ENCODE peak calls at places on chromosomes 16 and 17, in four cellular contexts. M, Q, K and I are unnamed samples.

GRCh38 chr17:71055128-71055527 is 885.8 kb downstream of the KCNJ2 start:
- DNase-seq in Q (no peak), M (no peak), K (no peak), I (peak)

GRCh38 chr16:3187798-3188674 is at the start of gene OR1F1:
- DNase-seq in Q (no peak), K (no peak), M (peak), I (no peak)

GRCh38 chr17:59513934-59514841 is 51.2 kb upstream of the DHX40 start:
- DNase-seq in M (peak), Q (peak), K (peak), I (peak)

GRCh38 chr17:32157225-32157624 is 14.9 kb downstream of the RHOT1 start:
- DNase-seq in Q (no peak), K (no peak), M (no peak), I (no peak)

GRCh38 chr17:40382251-40382650 is 17.7 kb upstream of the GJD3 start:
- DNase-seq in Q (no peak), M (no peak), K (no peak), I (no peak)

GRCh38 chr16:51144203-51144602 is 6.9 kb downstream of the SALL1 start:
- DNase-seq in M (no peak), Q (no peak), K (no peak), I (no peak)

GRCh38 chr17:61618950-61619349 is 27.9 kb upstream of the NACA2 start:
- DNase-seq in M (no peak), K (no peak), Q (no peak), I (no peak)

GRCh38 chr16:82379601-82380000 is 209.6 kb upstream of the MPHOSPH6 start:
- DNase-seq in K (no peak), Q (no peak), M (no peak), I (no peak)

GRCh38 chr16:559411-560207 is 585 bp upstream of the PRR35 start:
- DNase-seq in M (no peak), K (no peak), Q (no peak), I (no peak)

GRCh38 chr17:75909051-75909811 is 4.5 kb upstream of the MRPL38 start:
- DNase-seq in Q (no peak), M (peak), K (no peak), I (peak)

GRCh38 chr17:7317161-7317803 is 2.1 kb upstream of the GPS2 start:
- DNase-seq in M (no peak), K (no peak), Q (no peak), I (no peak)
- H3K27ac ChIP-seq in M (no peak), K (no peak), Q (no peak), I (no peak)

GRCh38 chr16:58730724-58731370 is 3.3 kb downstream of the GOT2 start:
- DNase-seq in M (no peak), Q (no peak), K (no peak), I (no peak)

GRCh38 chr16:58733671-58734458 is at the start of gene GOT2:
- DNase-seq in Q (peak), M (peak), K (peak), I (peak)

GRCh38 chr16:58733248-58733670 is 857 bp downstream of the GOT2 start:
- DNase-seq in Q (no peak), M (no peak), K (no peak), I (no peak)

GRCh38 chr16:58732545-58733247 is 1.4 kb downstream of the GOT2 start:
- DNase-seq in M (no peak), Q (no peak), K (no peak), I (no peak)

GRCh38 chr16:58734459-58734787 is 307 bp upstream of the GOT2 start:
- DNase-seq in M (no peak), Q (no peak), K (no peak), I (no peak)
- H3K27ac ChIP-seq in M (peak), Q (no peak), K (peak), I (peak)

GRCh38 chr17:65562206-65562531 is 721 bp upstream of the AXIN2 start:
- DNase-seq in M (no peak), Q (no peak), K (no peak), I (no peak)

GRCh38 chr17:65560628-65561371 is 648 bp downstream of the AXIN2 start:
- DNase-seq in Q (peak), M (peak), K (peak), I (peak)

GRCh38 chr17:65559483-65559801 is 2.0 kb downstream of the AXIN2 start:
- DNase-seq in M (no peak), K (no peak), Q (no peak), I (no peak)

GRCh38 chr17:65559802-65560627 is 1.4 kb downstream of the AXIN2 start:
- DNase-seq in K (no peak), M (peak), Q (peak), I (no peak)

GRCh38 chr17:65561394-65562205 is at the start of gene AXIN2:
- DNase-seq in M (peak), K (peak), Q (peak), I (peak)
- H3K27ac ChIP-seq in M (peak), K (peak), Q (peak), I (no peak)

GRCh38 chr16:4612977-4613635 is 1.6 kb downstream of the UBALD1 start:
- DNase-seq in K (no peak), Q (no peak), M (no peak), I (no peak)

GRCh38 chr16:4610011-4611005 is 4.4 kb downstream of the UBALD1 start:
- DNase-seq in M (no peak), Q (no peak), K (no peak), I (no peak)

GRCh38 chr16:4609200-4610010 is 5.3 kb downstream of the UBALD1 start:
- DNase-seq in K (no peak), Q (no peak), M (no peak), I (no peak)

GRCh38 chr16:4612474-4612931 is 2.2 kb downstream of the UBALD1 start:
- DNase-seq in K (no peak), M (no peak), Q (no peak), I (no peak)

DNA sequence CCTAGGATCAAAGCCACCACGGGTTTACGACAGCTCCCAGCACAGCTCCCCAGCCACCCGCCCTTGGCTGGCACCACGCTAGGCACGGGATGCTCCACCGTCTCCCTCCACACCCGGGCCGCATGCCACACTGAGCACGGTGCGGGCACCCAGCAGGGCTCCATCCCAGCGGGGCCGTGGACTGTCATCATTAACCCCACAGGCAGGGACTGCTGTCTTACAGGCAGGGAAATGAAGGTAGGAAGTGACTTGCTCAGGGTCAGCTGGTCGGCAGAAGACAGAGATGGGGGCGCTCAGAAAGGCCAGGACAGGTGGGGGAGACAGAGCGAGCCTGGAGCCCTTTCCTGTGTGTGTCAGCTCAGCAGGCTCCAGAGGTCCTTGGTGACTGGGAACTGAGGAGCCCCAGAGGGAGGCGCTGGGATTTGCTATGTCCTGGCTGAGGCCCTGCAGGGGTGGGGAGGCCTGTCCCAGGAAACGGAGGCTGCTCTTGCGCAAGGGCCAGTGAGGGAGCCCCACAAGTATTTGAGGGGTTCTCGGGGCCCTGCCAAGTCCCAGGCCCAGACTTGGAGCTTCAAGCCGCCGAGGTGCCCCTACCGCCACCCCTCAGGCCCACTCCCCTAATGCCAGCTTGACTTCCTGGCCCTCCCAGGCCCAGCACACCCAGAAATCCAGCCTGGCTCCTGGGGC is 3.2 kb downstream of the UBALD1 start:
- DNase-seq in M (no peak), Q (no peak), K (no peak), I (no peak)
- H3K27ac ChIP-seq in M (no peak), Q (no peak), K (no peak), I (no peak)

DNA sequence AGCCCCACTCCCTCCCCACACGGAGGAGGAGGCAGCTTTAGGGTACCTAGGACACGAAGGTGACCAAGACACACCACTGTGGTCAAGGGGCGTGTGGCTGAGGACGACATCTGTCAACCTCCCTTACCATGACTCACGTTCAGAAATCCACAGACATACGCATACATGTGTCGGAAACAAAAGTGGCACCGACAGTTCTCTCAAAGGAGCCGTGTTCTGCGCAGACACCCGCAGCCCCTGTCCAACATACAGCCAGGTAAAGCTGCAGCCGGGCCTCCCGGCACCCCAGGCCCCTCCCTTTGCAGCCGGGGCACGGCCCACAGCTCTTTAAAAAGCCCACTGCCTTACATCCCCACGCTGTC is 40.4 kb upstream of the KLHDC4 start:
- DNase-seq in Q (no peak), M (no peak), K (no peak), I (no peak)
- H3K27ac ChIP-seq in Q (no peak), M (no peak), K (peak), I (peak)

DNA sequence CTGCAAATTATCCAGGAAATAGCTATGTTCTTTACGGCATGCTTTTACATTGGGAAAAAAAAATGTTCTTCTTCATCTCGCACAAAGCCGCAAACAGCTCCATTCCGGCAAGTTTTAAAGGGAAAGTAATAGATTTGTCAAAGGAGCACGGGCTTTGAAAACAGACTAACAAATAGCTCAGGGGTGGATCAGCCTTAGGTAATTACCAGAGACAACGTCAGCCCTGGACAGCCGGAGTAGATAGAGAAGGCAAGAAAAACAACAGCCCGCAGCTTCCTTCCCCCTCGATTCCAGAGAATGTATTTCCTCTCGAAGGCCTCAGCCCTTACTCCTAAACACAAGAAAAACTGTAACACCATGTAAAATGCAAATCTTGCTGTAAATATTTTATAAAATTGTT is 222.5 kb downstream of the C16orf78 start:
- DNase-seq in K (peak), M (no peak), Q (peak), I (no peak)
- H3K27ac ChIP-seq in K (peak), M (no peak), Q (no peak), I (no peak)

GRCh38 chr17:45261577-45262515 is at the start of gene SPATA32:
- DNase-seq in K (peak), Q (peak), M (peak), I (no peak)
- H3K27ac ChIP-seq in K (peak), Q (peak), M (peak), I (no peak)

GRCh38 chr17:62965149-62965648 is 836 bp upstream of the TANC2 start:
- DNase-seq in K (no peak), Q (no peak), M (no peak), I (no peak)
- H3K27ac ChIP-seq in K (peak), Q (peak), M (peak), I (peak)